ENCODE peak calls at places on chromosomes 7 and 10, in four cellular contexts. L is DMS153, X is GM12891, D is NCI-H2029. J is an unnamed sample.

GRCh38 chr10:103072891-103073290 is 120.2 kb downstream of the NT5C2 start:
- DNase-seq in L (no peak), X (no peak), D (no peak), J (no peak)

GRCh38 chr7:146654048-146654447 is 537.4 kb downstream of the CNTNAP2 start:
- DNase-seq in L (peak), X (no peak), D (no peak), J (no peak)

GRCh38 chr7:146094356-146094755 is 22.2 kb upstream of the CNTNAP2 start:
- DNase-seq in L (no peak), X (no peak), D (no peak), J (no peak)

GRCh38 chr10:46516660-46517416 is 39.6 kb downstream of the GPRIN2 start:
- DNase-seq in L (no peak), X (no peak), D (no peak), J (no peak)

GRCh38 chr7:157235357-157236018 is 96.8 kb downstream of the UBE3C start:
- DNase-seq in L (no peak), X (no peak), D (no peak), J (no peak)

GRCh38 chr7:131557521-131558385 is 1.3 kb upstream of the PODXL start:
- DNase-seq in L (no peak), X (no peak), D (no peak), J (no peak)

GRCh38 chr10:97901381-97901780 is 51.7 kb downstream of the GOLGA7B start:
- DNase-seq in L (no peak), X (no peak), D (no peak), J (no peak)

GRCh38 chr10:106571216-106571954 is 593.1 kb downstream of the SORCS1 start:
- DNase-seq in L (no peak), X (no peak), D (no peak), J (no peak)

J was measured in DMS79.